ENCODE peak calls at places on chromosomes 12 and 14, in seven cellular contexts. D is astrocyte of the spinal cord, M is Panc1, K is AG04449, N is WERI-Rb-1, X is PC-3, Z is bronchial epithelial cell. W is an unnamed sample.

GRCh38 chr12:94174576-94174975 is 26.2 kb downstream of the PLXNC1 start:
- DNase-seq in D (no peak), N (no peak), X (no peak), M (no peak), K (no peak), Z (no peak), W (no peak)

GRCh38 chr12:3533703-3534386 is 42.8 kb downstream of the PRMT8 start:
- DNase-seq in M (no peak), X (peak), K (no peak), N (no peak), D (no peak), Z (peak), W (no peak)

GRCh38 chr14:56855891-56856461 is 45.7 kb upstream of the OTX2 start:
- DNase-seq in X (no peak), D (no peak), M (no peak), Z (no peak), N (no peak), K (no peak), W (no peak)

GRCh38 chr12:25725874-25726273 is 172.8 kb upstream of the LMNTD1 start:
- DNase-seq in X (no peak), K (no peak), M (no peak), Z (no peak), D (peak), N (no peak), W (no peak)

GRCh38 chr12:27220057-27220987 is 23.8 kb upstream of the STK38L start:
- DNase-seq in M (no peak), D (no peak), N (no peak), Z (peak), X (no peak), K (no peak), W (no peak)

GRCh38 chr12:123109319-123109772 is 41.5 kb downstream of the PITPNM2 start:
- DNase-seq in X (no peak), Z (no peak), K (no peak), D (peak), N (no peak), M (no peak), W (no peak)

GRCh38 chr12:70267550-70267949 is 24.3 kb downstream of the CNOT2 start:
- DNase-seq in Z (no peak), M (no peak), N (no peak), K (no peak), D (peak), X (no peak), W (no peak)

GRCh38 chr14:71942904-71943694 is 10.9 kb downstream of the RGS6 start:
- DNase-seq in D (no peak), M (no peak), N (no peak), Z (no peak), X (no peak), K (no peak), W (no peak)

GRCh38 chr14:78637489-78637888 is 467.3 kb downstream of the NRXN3 start:
- DNase-seq in D (no peak), N (no peak), Z (no peak), X (no peak), M (no peak), K (no peak), W (no peak)

GRCh38 chr14:31419179-31420012 is 954 bp downstream of the HEATR5A start:
- DNase-seq in Z (peak), M (no peak), N (no peak), X (no peak), K (no peak), D (peak), W (no peak)

GRCh38 chr12:124510301-124510970 is 57.0 kb downstream of the NCOR2 start:
- DNase-seq in X (peak), Z (no peak), M (no peak), N (no peak), K (no peak), D (no peak), W (no peak)
- TF ChIP-seq CTCF in X (peak), Z (peak), M (no peak), N (peak), K (no peak), D (no peak), W (no peak)

DNA sequence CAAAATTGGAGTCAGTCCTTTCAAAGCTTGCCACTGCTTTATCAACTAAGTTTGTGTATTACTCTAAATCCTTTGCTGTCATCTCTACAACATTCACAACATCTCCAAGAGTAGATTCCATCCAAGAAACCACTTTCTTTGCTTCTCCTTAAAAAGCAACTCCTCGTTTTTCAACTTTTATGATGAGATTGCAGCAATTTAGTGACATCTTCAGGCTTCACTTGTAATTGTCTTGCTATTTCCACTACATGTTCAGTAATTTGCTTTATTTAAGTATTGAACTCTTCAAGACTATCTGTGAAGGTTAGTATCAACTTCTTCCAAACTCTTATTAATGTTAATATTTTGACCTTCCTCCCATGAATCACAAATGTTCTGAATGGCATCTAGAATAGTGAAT is 747.9 kb downstream of the TMTC2 start:
- DNase-seq in D (peak), X (peak), N (no peak), M (no peak), K (no peak), Z (peak), W (no peak)
- TF ChIP-seq CTCF in D (no peak), X (peak), N (no peak), M (no peak), K (no peak), Z (no peak), W (no peak)

GRCh38 chr12:108170164-108170563 is 41.1 kb downstream of the WSCD2 start:
- DNase-seq in M (no peak), N (no peak), X (no peak), D (no peak), K (no peak), Z (no peak), W (no peak)
- TF ChIP-seq CTCF in M (no peak), N (no peak), X (no peak), D (no peak), K (no peak), Z (no peak), W (no peak)

DNA sequence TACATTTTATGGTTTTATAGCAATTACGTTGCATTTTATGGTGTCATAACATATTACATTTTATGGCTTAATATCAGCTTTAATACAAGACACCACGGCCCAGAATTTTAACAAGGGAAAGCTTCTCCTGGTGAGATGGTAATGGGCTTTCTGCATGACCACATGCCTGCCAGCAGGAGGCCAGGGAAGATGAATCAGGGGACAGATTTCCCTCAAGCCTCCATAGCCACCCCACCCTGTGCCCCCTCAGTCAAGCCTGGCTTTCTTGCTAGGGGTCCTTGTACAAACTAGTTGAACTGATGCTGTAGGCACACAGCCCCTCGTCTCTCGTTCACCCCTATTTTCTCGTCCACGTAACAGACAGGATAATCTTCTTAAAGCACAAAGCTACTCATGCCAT is 56.6 kb downstream of the HSPB8 start:
- DNase-seq in K (no peak), X (no peak), Z (no peak), D (no peak), N (peak), M (no peak), W (no peak)
- TF ChIP-seq CTCF in K (peak), X (peak), Z (peak), D (peak), N (peak), M (peak), W (no peak)

DNA sequence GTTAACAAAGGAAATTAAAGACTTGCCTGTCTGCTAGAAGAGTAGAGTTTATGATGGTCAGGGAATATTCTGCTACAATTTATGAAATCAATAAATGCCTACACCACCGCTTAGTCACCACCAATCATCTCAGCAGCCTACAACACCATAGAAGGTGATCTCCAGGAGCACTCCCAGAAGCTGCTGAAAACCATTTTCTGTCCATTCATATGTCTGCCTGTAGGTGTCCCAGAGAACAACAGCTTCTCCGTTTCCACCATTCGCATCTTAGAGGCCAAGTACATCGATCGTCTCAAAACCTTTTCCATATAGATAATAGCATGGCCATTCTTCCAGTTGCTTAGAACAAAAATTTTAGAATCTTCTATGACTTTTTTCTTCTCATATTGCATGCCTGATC is 303.4 kb downstream of the KCNC2 start:
- DNase-seq in M (no peak), Z (no peak), X (no peak), D (no peak), N (no peak), K (no peak), W (no peak)
- TF ChIP-seq CTCF in M (peak), Z (no peak), X (peak), D (peak), N (no peak), K (no peak), W (no peak)

DNA sequence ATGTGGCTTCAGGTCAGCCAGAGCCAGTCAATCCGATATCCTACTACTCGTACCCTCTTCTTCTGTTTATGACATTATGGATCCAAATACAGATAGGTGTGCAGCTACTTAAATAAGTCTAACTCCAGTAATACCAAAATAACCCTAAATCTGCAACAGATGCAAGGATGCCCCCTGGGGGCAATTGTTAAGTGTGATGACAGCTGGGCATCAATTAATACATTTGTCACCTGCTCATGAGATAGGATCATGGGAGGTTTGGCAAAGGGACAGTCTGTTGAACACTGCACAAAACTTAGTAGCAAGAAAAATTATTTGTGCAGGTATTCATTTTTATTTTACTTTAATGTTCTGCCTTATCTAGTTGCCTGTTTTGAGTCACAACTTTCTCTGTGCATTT is 83.2 kb downstream of the SLC38A6 start:
- DNase-seq in K (no peak), X (no peak), Z (no peak), N (no peak), D (no peak), M (no peak), W (no peak)
- TF ChIP-seq CTCF in K (no peak), X (peak), Z (no peak), N (no peak), D (no peak), M (peak), W (no peak)

GRCh38 chr14:97688626-97689336 is 891.6 kb downstream of the VRK1 start:
- DNase-seq in X (no peak), Z (no peak), D (no peak), M (no peak), K (no peak), N (no peak), W (no peak)

GRCh38 chr14:97697772-97698171 is 900.6 kb downstream of the VRK1 start:
- DNase-seq in Z (no peak), D (no peak), X (no peak), N (no peak), M (no peak), K (no peak), W (no peak)

GRCh38 chr14:97687944-97688625 is 890.9 kb downstream of the VRK1 start:
- DNase-seq in Z (no peak), X (no peak), M (no peak), K (no peak), D (no peak), N (no peak), W (no peak)

DNA sequence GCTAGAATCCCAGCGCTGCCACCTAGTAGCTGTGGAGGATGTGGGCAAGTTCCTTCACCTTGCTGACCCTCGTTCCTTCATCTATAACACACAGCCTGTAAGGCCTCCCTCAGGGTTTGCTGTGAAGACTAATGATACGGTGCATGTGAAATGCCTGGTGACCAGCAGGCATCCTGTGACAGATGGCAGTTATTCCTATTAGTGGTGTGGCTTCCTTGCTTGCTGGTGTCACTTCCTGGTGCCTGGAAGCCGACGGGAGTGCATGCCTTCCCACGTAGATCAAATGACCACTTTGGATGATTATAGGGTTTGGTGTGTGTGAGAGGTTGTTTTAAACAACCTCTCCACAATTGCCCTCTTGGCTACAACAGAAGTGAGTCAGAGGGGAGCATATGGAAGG is 894.9 kb downstream of the VRK1 start:
- DNase-seq in X (no peak), N (no peak), M (no peak), K (no peak), Z (no peak), D (no peak), W (no peak)
- TF ChIP-seq CTCF in X (no peak), N (no peak), M (no peak), K (no peak), Z (no peak), D (no peak), W (no peak)

GRCh38 chr12:130838284-130838950 is 633 bp downstream of the STX2 start:
- DNase-seq in X (peak), D (no peak), Z (no peak), N (peak), M (no peak), K (no peak), W (no peak)

GRCh38 chr12:130835436-130835835 is 3.6 kb downstream of the STX2 start:
- DNase-seq in M (no peak), K (no peak), Z (no peak), X (no peak), N (no peak), D (no peak), W (no peak)

GRCh38 chr12:130835011-130835410 is 4.0 kb downstream of the STX2 start:
- DNase-seq in Z (no peak), X (no peak), M (no peak), N (no peak), D (no peak), K (no peak), W (no peak)

GRCh38 chr12:130839770-130840355 is 813 bp upstream of the STX2 start:
- DNase-seq in M (no peak), X (no peak), N (peak), Z (no peak), K (no peak), D (no peak), W (no peak)

DNA sequence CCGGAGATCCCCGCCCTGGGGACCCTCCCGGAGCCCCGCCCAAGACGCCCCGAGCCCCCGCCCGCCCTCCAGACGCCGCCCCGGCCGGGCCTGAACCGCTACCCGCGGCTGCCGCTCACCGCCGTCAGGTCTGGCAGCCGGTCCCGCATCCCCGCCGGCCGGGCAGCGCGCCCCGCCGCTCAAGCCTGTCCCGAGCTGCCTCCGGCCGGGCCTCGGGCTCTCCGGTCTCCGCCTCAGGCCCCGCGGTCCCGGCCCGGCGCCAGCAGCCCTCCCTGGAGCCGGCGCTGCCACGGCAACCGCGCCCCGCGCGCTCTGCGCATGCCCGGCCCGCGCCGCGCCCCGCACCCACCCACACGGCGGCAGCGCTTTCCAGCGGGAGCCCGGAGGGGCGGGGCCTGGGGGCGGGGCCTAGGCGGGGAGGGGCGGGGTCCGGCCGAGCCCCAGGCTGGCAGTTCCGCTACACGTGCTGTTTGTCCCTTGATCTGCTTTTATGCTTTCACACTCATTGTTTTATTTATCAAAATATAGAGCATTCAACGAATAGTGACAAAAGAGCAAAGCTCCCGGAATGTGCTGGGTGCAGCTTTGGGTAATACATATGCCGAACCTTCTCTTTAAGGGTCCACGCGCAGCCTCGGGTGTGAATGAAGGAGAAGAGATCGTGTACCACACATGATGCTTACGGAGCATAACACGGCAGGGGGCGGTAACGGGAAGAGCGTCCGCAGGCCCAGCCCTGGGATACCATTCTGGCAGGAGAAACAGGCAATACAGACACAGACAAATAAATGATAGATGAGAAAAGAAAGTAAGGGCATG is at the start of gene STX2:
- DNase-seq in D (peak), Z (peak), N (peak), M (peak), X (peak), K (no peak), W (peak)
- TF ChIP-seq CTCF in D (peak), Z (peak), N (peak), M (no peak), X (peak), K (peak), W (peak)

GRCh38 chr12:105957058-105957457 is 181.7 kb downstream of the NUAK1 start:
- DNase-seq in N (peak), X (no peak), K (no peak), M (no peak), Z (no peak), D (no peak), W (no peak)

GRCh38 chr12:105955608-105955931 is 183.2 kb downstream of the NUAK1 start:
- DNase-seq in Z (no peak), K (no peak), D (no peak), N (no peak), X (no peak), M (no peak), W (no peak)

GRCh38 chr12:105954891-105955607 is 183.7 kb downstream of the NUAK1 start:
- DNase-seq in N (no peak), Z (peak), D (no peak), M (no peak), X (no peak), K (no peak), W (no peak)

GRCh38 chr12:105951732-105952131 is 187.0 kb downstream of the NUAK1 start:
- DNase-seq in X (no peak), Z (no peak), D (no peak), N (no peak), M (no peak), K (no peak), W (no peak)

GRCh38 chr12:105955976-105956375 is 182.8 kb downstream of the NUAK1 start:
- DNase-seq in M (no peak), X (no peak), N (no peak), D (no peak), Z (no peak), K (no peak), W (no peak)
- TF ChIP-seq CTCF in M (no peak), X (no peak), N (no peak), D (no peak), Z (no peak), K (no peak), W (no peak)

GRCh38 chr14:102592969-102593840 is 756 bp downstream of the RCOR1 start:
- DNase-seq in M (no peak), X (peak), N (peak), D (peak), K (no peak), Z (no peak), W (no peak)
- TF ChIP-seq CTCF in M (peak), X (no peak), N (peak), D (peak), K (peak), Z (peak), W (peak)